ENCODE peak calls at places on chromosome 19, in seven cellular contexts. F is Ammon's horn, R is GDM1, S is RCC 7860, A is IMR-90, K is NCI-H748 treated with DMSO at 0.1 percent for 48 hours, M is activated T-cell treated with anti-CD3 and anti-CD28 coated beads for 1 hour. P is an unnamed sample.

GRCh38 chr19:46861691-46862503 is 1.1 kb downstream of the ARHGAP35 start:
- DNase-seq in M (no peak), F (peak; percentile 39), K (peak; percentile 60), A (no peak), R (peak; percentile 6), S (no peak), P (peak; percentile 67)

GRCh38 chr19:46571495-46571894 is 29.6 kb upstream of the CALM3 start:
- DNase-seq in S (no peak), M (no peak), R (peak; percentile 4), K (no peak), F (no peak), A (no peak), P (peak; percentile 86)

GRCh38 chr19:13803038-13803437 is 7.8 kb downstream of the ZSWIM4 start:
- DNase-seq in F (no peak), S (no peak), A (no peak), R (no peak), M (no peak), K (no peak), P (peak; percentile 41)

GRCh38 chr19:42066075-42066754 is 3.8 kb downstream of the GRIK5 start:
- DNase-seq in F (peak; percentile 78), K (peak; percentile 87), M (no peak), S (no peak), A (peak; percentile 19), R (no peak), P (peak; percentile 83)

GRCh38 chr19:2846180-2846935 is 5.1 kb downstream of the ZNF555 start:
- DNase-seq in F (no peak), S (no peak), K (no peak), A (no peak), R (no peak), M (no peak), P (no peak)

GRCh38 chr19:21839966-21840365 is 4.0 kb upstream of the ZNF43 start:
- DNase-seq in M (no peak), F (no peak), S (no peak), A (no peak), R (no peak), K (no peak), P (no peak)

GRCh38 chr19:7868671-7869452 is 5.3 kb downstream of the PRR36 start:
- DNase-seq in M (peak; percentile 69), S (peak; percentile 61), F (peak; percentile 62), A (peak; percentile 44), K (no peak), R (peak; percentile 78), P (peak; percentile 98)

GRCh38 chr19:31512403-31512970 is 163.3 kb upstream of the TSHZ3 start:
- DNase-seq in S (no peak), M (no peak), A (no peak), R (no peak), K (no peak), F (no peak), P (no peak)

GRCh38 chr19:3683405-3683865 is 16.8 kb downstream of the PIP5K1C start:
- DNase-seq in R (no peak), F (no peak), S (no peak), M (no peak), K (no peak), A (no peak), P (no peak)

GRCh38 chr19:50371914-50372475 is 4.3 kb upstream of the NR1H2 start:
- DNase-seq in A (no peak), R (no peak), K (no peak), S (no peak), M (no peak), F (no peak), P (no peak)

GRCh38 chr19:1505012-1505411 is 7.8 kb downstream of the ADAMTSL5 start:
- DNase-seq in S (no peak), A (no peak), K (no peak), M (no peak), R (no peak), F (no peak), P (no peak)

GRCh38 chr19:49425922-49426592 is 869 bp downstream of the GFY start:
- DNase-seq in S (no peak), A (no peak), M (no peak), R (peak; percentile 77), F (no peak), K (no peak), P (peak; percentile 93)

GRCh38 chr19:12994701-12995595 is at the start of gene NFIX:
- DNase-seq in K (no peak), A (peak; percentile 39), M (peak; percentile 46), F (no peak), R (peak; percentile 48), S (peak; percentile 24), P (peak; percentile 98)

GRCh38 chr19:14837391-14837790 is 2.4 kb upstream of the OR7A5 start:
- DNase-seq in S (no peak), A (no peak), K (no peak), M (no peak), F (no peak), R (no peak), P (no peak)

GRCh38 chr19:20357921-20358320 is 190.9 kb downstream of the ZNF486 start:
- DNase-seq in R (no peak), K (no peak), S (no peak), M (no peak), F (no peak), A (no peak), P (no peak)

GRCh38 chr19:18446811-18447359 is 9.0 kb upstream of the ISYNA1 start:
- DNase-seq in K (no peak), M (no peak), S (no peak), R (no peak), A (no peak), F (no peak), P (no peak)

GRCh38 chr19:45585158-45585577 is 566 bp upstream of the OPA3 start:
- DNase-seq in A (no peak), K (no peak), F (no peak), M (no peak), S (no peak), R (no peak), P (no peak)

GRCh38 chr19:13611596-13611995 is 105.3 kb upstream of the CACNA1A start:
- DNase-seq in S (no peak), F (no peak), K (no peak), A (no peak), R (no peak), M (no peak), P (no peak)

GRCh38 chr19:40982594-40983101 is 8.4 kb upstream of the CYP2B6 start:
- DNase-seq in M (no peak), R (no peak), F (peak; percentile 31), A (peak; percentile 32), S (no peak), K (no peak), P (peak; percentile 83)

GRCh38 chr19:10189631-10190425 is 4.9 kb downstream of the DNMT1 start:
- DNase-seq in A (peak; percentile 38), M (no peak), K (no peak), R (no peak), F (no peak), S (peak; percentile 12), P (no peak)

GRCh38 chr19:17049711-17050280 is 23.2 kb upstream of the CPAMD8 start:
- DNase-seq in A (peak; percentile 73), K (no peak), M (no peak), S (no peak), F (no peak), R (no peak), P (peak; percentile 96)

GRCh38 chr19:17441241-17442135 is 7.0 kb downstream of the TMEM221 start:
- DNase-seq in M (no peak), S (peak; percentile 13), F (no peak), A (no peak), R (peak; percentile 42), K (no peak), P (peak; percentile 89)

GRCh38 chr19:19171821-19172532 is 1.9 kb upstream of the MEF2B start:
- DNase-seq in F (no peak), M (no peak), A (peak; percentile 78), S (no peak), K (no peak), R (no peak), P (peak; percentile 96)

GRCh38 chr19:17405250-17406038 is at the start of gene BST2:
- DNase-seq in K (no peak), R (peak; percentile 58), M (peak; percentile 27), A (peak; percentile 37), F (peak; percentile 75), S (peak; percentile 93), P (peak; percentile 96)

GRCh38 chr19:41351339-41352245 is 2.1 kb downstream of the TGFB1 start:
- DNase-seq in M (peak; percentile 71), A (peak; percentile 42), F (peak; percentile 50), K (no peak), R (peak; percentile 96), S (no peak), P (peak; percentile 97)

GRCh38 chr19:8515317-8515716 is 1.4 kb upstream of the ZNF414 start:
- DNase-seq in S (no peak), F (no peak), A (no peak), R (no peak), K (no peak), M (peak; percentile 37), P (peak; percentile 81)

GRCh38 chr19:15241259-15241658 is 9.0 kb upstream of the EPHX3 start:
- DNase-seq in A (peak; percentile 32), F (no peak), S (no peak), R (no peak), M (no peak), K (no peak), P (peak; percentile 89)

GRCh38 chr19:42185281-42185680 is 32.2 kb downstream of the DEDD2 start:
- DNase-seq in F (peak; percentile 55), M (no peak), K (no peak), A (peak; percentile 28), R (peak; percentile 81), S (no peak), P (peak; percentile 73)

GRCh38 chr19:30711296-30711695 is 339.1 kb downstream of the ZNF536 start:
- DNase-seq in S (no peak), A (no peak), F (no peak), K (peak; percentile 19), R (no peak), M (no peak), P (no peak)

GRCh38 chr19:39940221-39940833 is 5.9 kb upstream of the FCGBP start:
- DNase-seq in K (no peak), M (no peak), R (no peak), A (no peak), S (no peak), F (no peak), P (peak; percentile 46)

GRCh38 chr19:7331446-7331845 is 17.3 kb upstream of the ARHGEF18 start:
- DNase-seq in F (no peak), K (no peak), R (no peak), A (no peak), M (no peak), S (no peak), P (no peak)

GRCh38 chr19:4969772-4970531 is 1.0 kb downstream of the KDM4B start:
- DNase-seq in A (no peak), R (no peak), F (peak; percentile 47), S (no peak), K (no peak), M (no peak), P (peak; percentile 65)

GRCh38 chr19:18065173-18065495 is 21.6 kb downstream of the IL12RB1 start:
- DNase-seq in K (no peak), M (no peak), F (no peak), R (no peak), A (no peak), S (no peak), P (no peak)

GRCh38 chr19:43809762-43810696 is 7.8 kb upstream of the LYPD5 start:
- DNase-seq in R (peak; percentile 15), K (peak; percentile 64), M (no peak), A (peak; percentile 74), S (peak; percentile 33), F (peak; percentile 54), P (no peak)

GRCh38 chr19:39037194-39037593 is 4.8 kb upstream of the FBXO27 start:
- DNase-seq in M (no peak), F (no peak), K (no peak), R (no peak), S (no peak), A (no peak), P (peak; percentile 19)

GRCh38 chr19:38974599-38975213 is 836 bp downstream of the FBXO17 start:
- DNase-seq in M (no peak), R (no peak), A (no peak), F (no peak), S (no peak), K (no peak), P (peak; percentile 45)

GRCh38 chr19:33906578-33907335 is 110.1 kb downstream of the KCTD15 start:
- DNase-seq in A (peak; percentile 2), S (no peak), K (no peak), F (no peak), R (no peak), M (no peak), P (peak; percentile 66)

GRCh38 chr19:19170053-19170945 is at the start of gene MEF2B:
- DNase-seq in K (peak; percentile 66), R (no peak), M (peak; percentile 66), F (peak; percentile 55), S (no peak), A (peak; percentile 30), P (peak; percentile 97)